ENCODE peak calls at places on chromosome 22, in six cellular contexts. E is SK-N-MC, A is sigmoid colon, R is left lung, Z is ovary, J is uterus. V is an unnamed sample. For H3K36me3, the result is how much of the 10 kb centered on the place peaks cover.

GRCh38 chr22:27531782-27532530 is 269.6 kb downstream of the MN1 start:
- DNase-seq in E (no peak), A (no peak), R (no peak), Z (no peak), J (no peak), V (no peak)

GRCh38 chr22:35178446-35178845 is 78.8 kb upstream of the HMGXB4 start:
- DNase-seq in E (no peak), A (no peak), R (no peak), Z (no peak), J (no peak), V (no peak)

GRCh38 chr22:50206599-50206998 is 5.8 kb downstream of the SELENOO start:
- DNase-seq in E (no peak), A (peak), R (peak), Z (no peak), J (no peak), V (no peak)

GRCh38 chr22:40029189-40029890 is 34.6 kb downstream of the FAM83F start:
- DNase-seq in E (no peak), A (no peak), R (no peak), Z (no peak), J (no peak), V (no peak)

GRCh38 chr22:39254789-39255298 is 10.1 kb upstream of the PDGFB start:
- DNase-seq in E (no peak), A (no peak), R (no peak), Z (no peak), J (no peak), V (peak)

GRCh38 chr22:44846726-44847275 is 94.4 kb downstream of the ARHGAP8 start:
- DNase-seq in E (no peak), A (no peak), R (no peak), Z (no peak), J (no peak), V (no peak)

GRCh38 chr22:42114721-42115120 is 15.9 kb downstream of the CYP2D6 start:
- DNase-seq in E (no peak), A (no peak), R (no peak), Z (no peak), J (no peak), V (no peak)

GRCh38 chr22:27110985-27111451 is 453.6 kb downstream of the MIAT start:
- DNase-seq in E (no peak), A (no peak), R (no peak), Z (no peak), J (no peak), V (no peak)

GRCh38 chr22:36936362-36937116 is 23.1 kb downstream of the CSF2RB start:
- DNase-seq in E (no peak), A (no peak), R (no peak), Z (no peak), J (no peak), V (no peak)

GRCh38 chr22:28268176-28268575 is 349.1 kb upstream of the PITPNB start:
- DNase-seq in E (no peak), A (no peak), R (no peak), Z (no peak), J (no peak), V (no peak)

GRCh38 chr22:48494256-48494967 is 1333.3 kb downstream of the BRD1 start:
- DNase-seq in E (no peak), A (peak), R (no peak), Z (no peak), J (no peak), V (no peak)

GRCh38 chr22:48490513-48491411 is 1336.9 kb downstream of the BRD1 start:
- DNase-seq in E (no peak), A (peak), R (no peak), Z (no peak), J (no peak), V (no peak)

GRCh38 chr22:48493733-48494132 is 1333.9 kb downstream of the BRD1 start:
- DNase-seq in E (no peak), A (peak), R (no peak), Z (no peak), J (no peak), V (no peak)

GRCh38 chr22:48491451-48491941 is 1336.2 kb downstream of the BRD1 start:
- DNase-seq in E (no peak), A (peak), R (peak), Z (no peak), J (no peak), V (no peak)

GRCh38 chr22:48492371-48493320 is 1335.0 kb downstream of the BRD1 start:
- DNase-seq in E (peak), A (peak), R (peak), Z (peak), J (peak), V (peak)
- H3K4me3 ChIP-seq in E (peak), A (no peak), R (no peak), Z (no peak), J (no peak), V (no peak)

DNA sequence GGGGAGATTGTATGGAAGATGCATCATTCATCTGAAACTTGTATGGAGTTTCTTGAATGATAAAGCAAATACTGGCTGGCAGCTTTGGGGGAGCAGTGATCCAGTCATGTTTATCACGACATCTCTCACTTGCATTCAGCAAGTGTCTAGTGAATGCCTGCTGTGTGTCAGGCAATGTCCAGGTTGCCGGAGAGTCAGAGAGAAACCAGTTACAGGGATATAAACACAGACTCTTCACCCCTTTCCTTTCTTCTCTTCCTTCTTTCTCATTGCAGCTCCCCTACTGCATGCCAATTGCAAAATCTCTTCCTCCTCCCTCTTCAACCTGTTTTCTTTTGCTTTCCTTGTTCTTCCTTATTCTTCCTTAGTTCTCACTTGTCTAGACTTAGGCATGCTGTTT is 206.6 kb upstream of the SEZ6L start:
- DNase-seq in E (no peak), A (no peak), R (no peak), Z (no peak), J (no peak), V (no peak)
- H3K36me3 ChIP-seq in E (under half), A (under half), R (under half), Z (under half), J (under half), V (under half)

GRCh38 chr22:32059426-32059825 is 16.4 kb downstream of the SLC5A1 start:
- DNase-seq in E (no peak), A (no peak), R (no peak), Z (no peak), J (no peak), V (no peak)
- H3K4me3 ChIP-seq in E (no peak), A (no peak), R (no peak), Z (no peak), J (no peak), V (no peak)

GRCh38 chr22:20226760-20227350 is 41.3 kb downstream of the RTN4R start:
- DNase-seq in E (no peak), A (no peak), R (no peak), Z (no peak), J (no peak), V (no peak)
- H3K36me3 ChIP-seq in E (under half), A (under half), R (under half), Z (under half), J (under half), V (under half)

DNA sequence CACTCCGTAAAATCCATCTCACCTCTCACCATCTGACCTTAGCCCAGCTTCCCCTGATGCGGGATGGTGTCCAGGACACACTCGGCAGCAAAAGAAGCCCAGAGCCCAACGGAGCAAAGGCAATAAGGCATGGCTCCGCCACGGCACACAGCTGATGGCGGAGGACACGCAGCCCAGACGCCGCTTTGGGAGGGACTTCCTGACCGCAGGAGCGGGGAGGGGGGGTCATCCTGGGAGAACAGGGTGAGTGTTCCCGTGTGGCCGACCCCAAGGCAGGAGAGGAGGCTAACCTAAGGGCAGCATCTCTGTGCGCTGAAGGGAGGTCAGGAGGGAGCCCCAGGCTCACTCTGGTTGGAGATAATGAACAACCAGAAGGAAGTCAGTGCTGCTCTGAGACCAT is 71.3 kb downstream of the TRMU start:
- DNase-seq in E (no peak), A (no peak), R (no peak), Z (no peak), J (no peak), V (no peak)
- H3K4me3 ChIP-seq in E (no peak), A (no peak), R (no peak), Z (no peak), J (no peak), V (no peak)